ENCODE peak calls at places on chromosomes 5 and 9, in seven cellular contexts. I is endothelial cell of umbilical vein; J is adrenal gland; N is SJSA1; K is lung; Q is CD4-positive, alpha-beta memory T cell; Y is neural progenitor cell. H is an unnamed sample. For H3K36me3, the result is how much of the 10 kb centered on the place peaks cover.

GRCh38 chr5:97006454-97006853 is 70.6 kb downstream of the LNPEP start:
- DNase-seq in I (no peak), J (no peak), N (no peak), K (no peak), Q (no peak), Y (no peak), H (no peak)

GRCh38 chr9:96071245-96072124 is 196.0 kb downstream of the ERCC6L2 start:
- DNase-seq in I (peak), J (no peak), N (no peak), K (no peak), Q (no peak), Y (peak), H (peak)

GRCh38 chr9:109779711-109780452 is at the start of gene PALM2AKAP2:
- DNase-seq in I (no peak), J (peak), N (peak), K (peak), Q (no peak), Y (peak), H (peak)

GRCh38 chr5:40605295-40605958 is 74.3 kb upstream of the PTGER4 start:
- DNase-seq in I (no peak), J (peak), N (no peak), K (no peak), Q (peak), Y (no peak), H (peak)

GRCh38 chr9:131732636-131733340 is 7.1 kb downstream of the RAPGEF1 start:
- DNase-seq in I (no peak), J (peak), N (no peak), K (no peak), Q (peak), Y (no peak), H (peak)

GRCh38 chr5:31531543-31531887 is 378 bp downstream of the DROSHA start:
- DNase-seq in I (peak), J (peak), N (no peak), K (no peak), Q (no peak), Y (peak), H (peak)

GRCh38 chr5:140868721-140869554 is at the start of gene PCDHA11:
- DNase-seq in I (peak), J (no peak), N (no peak), K (no peak), Q (no peak), Y (peak), H (no peak)

GRCh38 chr9:35940474-35941467 is 17.2 kb downstream of the OR2S2 start:
- DNase-seq in I (no peak), J (no peak), N (no peak), K (no peak), Q (peak), Y (no peak), H (peak)

GRCh38 chr9:135217836-135218235 is 130.4 kb downstream of the OLFM1 start:
- DNase-seq in I (no peak), J (no peak), N (no peak), K (no peak), Q (no peak), Y (no peak), H (no peak)

GRCh38 chr5:88398316-88398715 is 129.7 kb upstream of the TMEM161B start:
- DNase-seq in I (no peak), J (no peak), N (no peak), K (no peak), Q (no peak), Y (no peak), H (no peak)
- H3K4me3 ChIP-seq in I (no peak), J (no peak), N (no peak), K (no peak), Q (no peak), Y (no peak), H (no peak)

GRCh38 chr9:13131991-13132390 is 147.5 kb downstream of the MPDZ start:
- DNase-seq in I (no peak), J (no peak), N (no peak), K (no peak), Q (no peak), Y (no peak), H (no peak)
- H3K27ac ChIP-seq in I (no peak), J (no peak), N (no peak), K (no peak), Q (no peak), Y (no peak), H (no peak)

GRCh38 chr9:2096376-2096970 is 81.3 kb downstream of the SMARCA2 start:
- DNase-seq in I (no peak), J (no peak), N (no peak), K (no peak), Q (no peak), Y (no peak), H (no peak)
- H3K36me3 ChIP-seq in I (under half), J (under half), N (under half), K (under half), Q (under half), Y (under half), H (under half)

GRCh38 chr9:130728721-130729120 is 35.1 kb downstream of the EXOSC2 start:
- DNase-seq in I (peak), J (no peak), N (no peak), K (no peak), Q (no peak), Y (no peak), H (no peak)
- H3K4me3 ChIP-seq in I (peak), J (no peak), N (no peak), K (no peak), Q (no peak), Y (no peak), H (no peak)

DNA sequence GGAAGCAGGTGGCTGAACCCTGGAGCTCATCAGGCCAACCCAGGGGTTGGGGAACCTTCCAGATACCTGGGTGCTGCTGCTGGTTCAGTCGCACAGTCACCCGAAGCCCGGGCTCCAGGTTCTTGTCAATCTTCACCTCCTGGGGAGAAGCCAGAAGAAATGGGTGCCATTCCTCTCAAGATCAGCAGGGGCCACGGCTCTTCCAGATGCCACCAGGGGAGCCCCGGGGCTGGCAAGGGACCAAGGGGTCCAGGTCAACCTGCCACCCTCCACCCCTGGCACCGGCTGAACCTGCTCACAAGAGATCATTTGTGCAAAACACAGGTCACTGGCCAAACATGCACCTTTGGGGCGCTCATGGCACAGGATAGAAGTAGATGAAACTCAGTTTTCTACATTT is 4.7 kb downstream of the SPOUT1 start:
- DNase-seq in I (no peak), J (no peak), N (no peak), K (no peak), Q (no peak), Y (no peak), H (no peak)
- H3K27ac ChIP-seq in I (no peak), J (no peak), N (no peak), K (no peak), Q (no peak), Y (no peak), H (no peak)

GRCh38 chr5:14433202-14433601 is 148.4 kb upstream of the OTULINL start:
- DNase-seq in I (no peak), J (no peak), N (no peak), K (no peak), Q (no peak), Y (peak), H (no peak)
- H3K36me3 ChIP-seq in I (under half), J (under half), N (under half), K (under half), Q (under half), Y (under half), H (under half)

GRCh38 chr5:58455066-58455465 is 4.8 kb downstream of the PLK2 start:
- DNase-seq in I (peak), J (no peak), N (no peak), K (no peak), Q (no peak), Y (no peak), H (no peak)
- H3K4me3 ChIP-seq in I (peak), J (no peak), N (no peak), K (peak), Q (no peak), Y (no peak), H (no peak)

GRCh38 chr5:132054031-132054696 is 6.3 kb upstream of the IL3 start:
- DNase-seq in I (no peak), J (no peak), N (peak), K (no peak), Q (no peak), Y (no peak), H (no peak)
- H3K27ac ChIP-seq in I (no peak), J (no peak), N (no peak), K (no peak), Q (no peak), Y (no peak), H (no peak)

DNA sequence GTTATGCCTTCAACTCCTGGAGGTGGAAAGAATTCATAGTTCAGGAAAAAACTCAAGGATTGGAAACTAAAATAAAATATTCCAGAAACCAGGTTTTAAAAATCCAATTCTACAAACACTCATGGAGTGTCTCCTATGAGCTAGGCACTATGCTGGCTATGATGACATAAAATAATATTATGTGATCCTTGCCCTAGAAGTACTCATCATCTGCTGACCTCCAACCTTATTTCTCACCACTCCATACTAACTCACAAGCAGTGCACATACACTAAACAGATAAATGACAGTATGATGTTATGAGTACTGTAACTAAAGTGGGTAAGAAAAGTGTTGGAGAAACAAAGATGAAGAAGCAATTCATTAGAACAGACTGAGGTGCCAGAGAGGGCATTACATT is 93.2 kb upstream of the NR5A1 start:
- DNase-seq in I (no peak), J (no peak), N (no peak), K (no peak), Q (no peak), Y (no peak), H (no peak)
- H3K36me3 ChIP-seq in I (under half), J (under half), N (under half), K (under half), Q (under half), Y (under half), H (under half)

DNA sequence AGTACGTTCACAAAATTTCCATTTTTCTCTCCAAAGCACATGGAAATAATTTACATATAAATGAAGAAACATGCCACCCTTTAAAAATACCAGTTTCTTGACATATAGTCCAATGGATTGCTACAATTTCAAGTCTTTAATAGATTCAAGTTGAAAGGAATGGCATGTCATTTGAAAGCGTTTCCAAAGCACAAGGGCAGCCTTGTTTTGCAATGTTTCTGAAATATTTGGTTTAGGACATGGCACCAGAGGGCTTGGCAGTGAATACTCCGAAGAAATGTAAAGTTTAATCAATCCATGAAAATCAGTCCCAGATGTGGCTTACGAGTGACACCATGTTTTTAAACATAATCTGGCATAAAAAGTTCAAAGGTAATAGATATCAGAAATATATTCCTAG is 333.7 kb downstream of the PDE4D start:
- DNase-seq in I (no peak), J (no peak), N (no peak), K (no peak), Q (no peak), Y (no peak), H (no peak)
- H3K4me3 ChIP-seq in I (no peak), J (no peak), N (no peak), K (no peak), Q (no peak), Y (no peak), H (no peak)